ENCODE peak calls at places on chromosomes 12 and 14, in eight cellular contexts. One of them, this sample, is unnamed.

GRCh38 chr12:108193922-108194321 is 64.8 kb downstream of the WSCD2 start:
- DNase-seq in tibial artery: no peak
- DNase-seq in astrocyte of the spinal cord: no peak
- DNase-seq in omental fat pad: no peak
- DNase-seq in WERI-Rb-1: peak; percentile 31
- DNase-seq in heart right ventricle: peak; percentile 8
- DNase-seq in fibroblast of lung: no peak
- DNase-seq in IMR-90: peak; percentile 3
- DNase-seq in this sample: peak; percentile 53

GRCh38 chr14:55077691-55078151 is 26.3 kb downstream of the MAPK1IP1L start:
- DNase-seq in omental fat pad: no peak
- DNase-seq in astrocyte of the spinal cord: no peak
- DNase-seq in WERI-Rb-1: peak; percentile 37
- DNase-seq in heart right ventricle: no peak
- DNase-seq in fibroblast of lung: peak; percentile 64
- DNase-seq in tibial artery: no peak
- DNase-seq in IMR-90: peak; percentile 32
- DNase-seq in this sample: no peak

GRCh38 chr12:93191956-93192355 is 185.8 kb upstream of the NUDT4 start:
- DNase-seq in heart right ventricle: no peak
- DNase-seq in tibial artery: peak; percentile 77
- DNase-seq in IMR-90: no peak
- DNase-seq in WERI-Rb-1: no peak
- DNase-seq in fibroblast of lung: peak; percentile 86
- DNase-seq in omental fat pad: no peak
- DNase-seq in astrocyte of the spinal cord: no peak
- DNase-seq in this sample: no peak

GRCh38 chr14:101189962-101190560 is 286.5 kb upstream of the RTL1 start:
- DNase-seq in IMR-90: no peak
- DNase-seq in omental fat pad: no peak
- DNase-seq in tibial artery: no peak
- DNase-seq in WERI-Rb-1: no peak
- DNase-seq in fibroblast of lung: no peak
- DNase-seq in astrocyte of the spinal cord: no peak
- DNase-seq in heart right ventricle: no peak
- DNase-seq in this sample: no peak

GRCh38 chr12:71838231-71838630 is 1.3 kb upstream of the TBC1D15 start:
- DNase-seq in fibroblast of lung: no peak
- DNase-seq in IMR-90: no peak
- DNase-seq in astrocyte of the spinal cord: no peak
- DNase-seq in omental fat pad: no peak
- DNase-seq in heart right ventricle: no peak
- DNase-seq in tibial artery: no peak
- DNase-seq in WERI-Rb-1: no peak
- DNase-seq in this sample: no peak

GRCh38 chr12:112948806-112949205 is 10.5 kb downstream of the OAS3 start:
- DNase-seq in heart right ventricle: no peak
- DNase-seq in WERI-Rb-1: no peak
- DNase-seq in IMR-90: no peak
- DNase-seq in fibroblast of lung: no peak
- DNase-seq in tibial artery: no peak
- DNase-seq in omental fat pad: no peak
- DNase-seq in astrocyte of the spinal cord: no peak
- DNase-seq in this sample: no peak

GRCh38 chr12:72989458-72989947 is 717.3 kb downstream of the TRHDE start:
- DNase-seq in tibial artery: no peak
- DNase-seq in WERI-Rb-1: no peak
- DNase-seq in omental fat pad: no peak
- DNase-seq in heart right ventricle: no peak
- DNase-seq in fibroblast of lung: no peak
- DNase-seq in astrocyte of the spinal cord: no peak
- DNase-seq in IMR-90: no peak
- DNase-seq in this sample: no peak

GRCh38 chr14:35402323-35403084 is 2.0 kb downstream of the NFKBIA start:
- DNase-seq in IMR-90: peak; percentile 56
- DNase-seq in fibroblast of lung: peak; percentile 18
- DNase-seq in astrocyte of the spinal cord: no peak
- DNase-seq in tibial artery: no peak
- DNase-seq in omental fat pad: no peak
- DNase-seq in WERI-Rb-1: no peak
- DNase-seq in heart right ventricle: no peak
- DNase-seq in this sample: no peak

GRCh38 chr14:21026251-21026987 is 1.6 kb upstream of the NDRG2 start:
- DNase-seq in omental fat pad: no peak
- DNase-seq in fibroblast of lung: no peak
- DNase-seq in IMR-90: no peak
- DNase-seq in WERI-Rb-1: no peak
- DNase-seq in astrocyte of the spinal cord: no peak
- DNase-seq in heart right ventricle: no peak
- DNase-seq in tibial artery: no peak
- DNase-seq in this sample: no peak

GRCh38 chr12:27644446-27644845 is 51.8 kb upstream of the REP15 start:
- DNase-seq in omental fat pad: no peak
- DNase-seq in astrocyte of the spinal cord: peak; percentile 60
- DNase-seq in tibial artery: no peak
- DNase-seq in WERI-Rb-1: no peak
- DNase-seq in IMR-90: peak; percentile 60
- DNase-seq in heart right ventricle: no peak
- DNase-seq in fibroblast of lung: peak; percentile 72
- DNase-seq in this sample: no peak

GRCh38 chr12:47824198-47824597 is 4.5 kb upstream of the HDAC7 start:
- DNase-seq in heart right ventricle: no peak
- DNase-seq in astrocyte of the spinal cord: no peak
- DNase-seq in tibial artery: no peak
- DNase-seq in WERI-Rb-1: no peak
- DNase-seq in IMR-90: no peak
- DNase-seq in fibroblast of lung: no peak
- DNase-seq in omental fat pad: no peak
- DNase-seq in this sample: no peak

GRCh38 chr12:47377414-47378221 is 297.9 kb upstream of the AMIGO2 start:
- DNase-seq in tibial artery: peak; percentile 99
- DNase-seq in fibroblast of lung: peak; percentile 99
- DNase-seq in heart right ventricle: peak; percentile 92
- DNase-seq in WERI-Rb-1: no peak
- DNase-seq in IMR-90: peak; percentile 100
- DNase-seq in omental fat pad: peak; percentile 98
- DNase-seq in astrocyte of the spinal cord: peak; percentile 99
- DNase-seq in this sample: no peak

GRCh38 chr12:132337557-132337956 is 8.2 kb upstream of the GALNT9 start:
- DNase-seq in fibroblast of lung: no peak
- DNase-seq in IMR-90: peak; percentile 2
- DNase-seq in astrocyte of the spinal cord: no peak
- DNase-seq in WERI-Rb-1: no peak
- DNase-seq in tibial artery: no peak
- DNase-seq in heart right ventricle: no peak
- DNase-seq in omental fat pad: no peak
- DNase-seq in this sample: no peak

GRCh38 chr12:57524814-57525614 is 2.4 kb downstream of the MBD6 start:
- DNase-seq in IMR-90: no peak
- DNase-seq in heart right ventricle: no peak
- DNase-seq in WERI-Rb-1: no peak
- DNase-seq in fibroblast of lung: no peak
- DNase-seq in tibial artery: no peak
- DNase-seq in omental fat pad: no peak
- DNase-seq in astrocyte of the spinal cord: no peak
- DNase-seq in this sample: peak; percentile 58

GRCh38 chr14:98612434-98613200 is 659.4 kb downstream of the BCL11B start:
- DNase-seq in WERI-Rb-1: no peak
- DNase-seq in tibial artery: no peak
- DNase-seq in astrocyte of the spinal cord: no peak
- DNase-seq in omental fat pad: no peak
- DNase-seq in fibroblast of lung: no peak
- DNase-seq in heart right ventricle: no peak
- DNase-seq in IMR-90: no peak
- DNase-seq in this sample: no peak

GRCh38 chr12:124474709-124475108 is 92.7 kb downstream of the NCOR2 start:
- DNase-seq in astrocyte of the spinal cord: no peak
- DNase-seq in tibial artery: no peak
- DNase-seq in omental fat pad: no peak
- DNase-seq in heart right ventricle: peak; percentile 79
- DNase-seq in IMR-90: no peak
- DNase-seq in WERI-Rb-1: no peak
- DNase-seq in fibroblast of lung: no peak
- DNase-seq in this sample: no peak

GRCh38 chr12:91921555-91921954 is 224.1 kb downstream of the BTG1 start:
- DNase-seq in astrocyte of the spinal cord: no peak
- DNase-seq in IMR-90: no peak
- DNase-seq in WERI-Rb-1: no peak
- DNase-seq in tibial artery: no peak
- DNase-seq in omental fat pad: no peak
- DNase-seq in fibroblast of lung: no peak
- DNase-seq in heart right ventricle: no peak
- DNase-seq in this sample: no peak

GRCh38 chr14:100374891-100375272 is 51.7 kb downstream of the SLC25A47 start:
- DNase-seq in astrocyte of the spinal cord: peak; percentile 12
- DNase-seq in IMR-90: peak; percentile 20
- DNase-seq in omental fat pad: no peak
- DNase-seq in WERI-Rb-1: no peak
- DNase-seq in fibroblast of lung: no peak
- DNase-seq in heart right ventricle: no peak
- DNase-seq in tibial artery: no peak
- DNase-seq in this sample: no peak

GRCh38 chr12:79388006-79388405 is 302.8 kb downstream of the PAWR start:
- DNase-seq in tibial artery: no peak
- DNase-seq in heart right ventricle: no peak
- DNase-seq in IMR-90: no peak
- DNase-seq in WERI-Rb-1: no peak
- DNase-seq in omental fat pad: no peak
- DNase-seq in fibroblast of lung: no peak
- DNase-seq in astrocyte of the spinal cord: no peak
- DNase-seq in this sample: no peak

GRCh38 chr14:58243790-58244555 is 670 bp upstream of the PSMA3 start:
- DNase-seq in astrocyte of the spinal cord: peak; percentile 7
- DNase-seq in heart right ventricle: no peak
- DNase-seq in fibroblast of lung: peak; percentile 24
- DNase-seq in WERI-Rb-1: no peak
- DNase-seq in omental fat pad: no peak
- DNase-seq in tibial artery: peak; percentile 59
- DNase-seq in IMR-90: no peak
- DNase-seq in this sample: no peak

GRCh38 chr12:63804746-63805145 is 25.0 kb downstream of the RXYLT1 start:
- DNase-seq in tibial artery: no peak
- DNase-seq in omental fat pad: no peak
- DNase-seq in IMR-90: peak; percentile 35
- DNase-seq in heart right ventricle: no peak
- DNase-seq in fibroblast of lung: no peak
- DNase-seq in WERI-Rb-1: no peak
- DNase-seq in astrocyte of the spinal cord: no peak
- DNase-seq in this sample: no peak

GRCh38 chr14:104795781-104796681 is 483 bp upstream of the AKT1 start:
- DNase-seq in IMR-90: no peak
- DNase-seq in tibial artery: no peak
- DNase-seq in heart right ventricle: peak; percentile 50
- DNase-seq in fibroblast of lung: peak; percentile 31
- DNase-seq in WERI-Rb-1: peak; percentile 33
- DNase-seq in omental fat pad: no peak
- DNase-seq in astrocyte of the spinal cord: no peak
- DNase-seq in this sample: no peak

GRCh38 chr12:110403975-110404675 is 617 bp upstream of the ANAPC7 start:
- DNase-seq in heart right ventricle: peak; percentile 73
- DNase-seq in WERI-Rb-1: peak; percentile 78
- DNase-seq in tibial artery: peak; percentile 78
- DNase-seq in omental fat pad: peak; percentile 55
- DNase-seq in fibroblast of lung: peak; percentile 41
- DNase-seq in astrocyte of the spinal cord: peak; percentile 69
- DNase-seq in IMR-90: peak; percentile 40
- DNase-seq in this sample: peak; percentile 77

GRCh38 chr12:110403146-110403974 is at the start of gene ANAPC7:
- DNase-seq in IMR-90: peak; percentile 90
- DNase-seq in omental fat pad: peak; percentile 63
- DNase-seq in heart right ventricle: peak; percentile 91
- DNase-seq in WERI-Rb-1: peak; percentile 92
- DNase-seq in astrocyte of the spinal cord: peak; percentile 93
- DNase-seq in tibial artery: peak; percentile 94
- DNase-seq in fibroblast of lung: peak; percentile 84
- DNase-seq in this sample: peak; percentile 93
- TF ChIP-seq CTCF in IMR-90: peak; percentile 30
- TF ChIP-seq CTCF in omental fat pad: no peak
- TF ChIP-seq CTCF in heart right ventricle: no peak
- TF ChIP-seq CTCF in WERI-Rb-1: no peak
- TF ChIP-seq CTCF in astrocyte of the spinal cord: peak; percentile 9
- TF ChIP-seq CTCF in tibial artery: no peak
- TF ChIP-seq CTCF in fibroblast of lung: no peak
- TF ChIP-seq CTCF in this sample: no peak

GRCh38 chr12:101207086-101207780 is 2.8 kb downstream of the SLC5A8 start:
- DNase-seq in heart right ventricle: no peak
- DNase-seq in omental fat pad: no peak
- DNase-seq in astrocyte of the spinal cord: no peak
- DNase-seq in IMR-90: no peak
- DNase-seq in fibroblast of lung: no peak
- DNase-seq in tibial artery: no peak
- DNase-seq in WERI-Rb-1: no peak
- DNase-seq in this sample: no peak

GRCh38 chr12:101209319-101210302 is at the start of gene SLC5A8:
- DNase-seq in omental fat pad: no peak
- DNase-seq in fibroblast of lung: no peak
- DNase-seq in WERI-Rb-1: peak; percentile 43
- DNase-seq in heart right ventricle: no peak
- DNase-seq in IMR-90: no peak
- DNase-seq in astrocyte of the spinal cord: no peak
- DNase-seq in tibial artery: no peak
- DNase-seq in this sample: peak; percentile 38

GRCh38 chr12:101200145-101200544 is 9.9 kb downstream of the SLC5A8 start:
- DNase-seq in astrocyte of the spinal cord: no peak
- DNase-seq in fibroblast of lung: no peak
- DNase-seq in WERI-Rb-1: no peak
- DNase-seq in tibial artery: no peak
- DNase-seq in IMR-90: no peak
- DNase-seq in omental fat pad: no peak
- DNase-seq in heart right ventricle: no peak
- DNase-seq in this sample: no peak

GRCh38 chr12:101200824-101201223 is 9.2 kb downstream of the SLC5A8 start:
- DNase-seq in heart right ventricle: no peak
- DNase-seq in omental fat pad: no peak
- DNase-seq in fibroblast of lung: no peak
- DNase-seq in tibial artery: no peak
- DNase-seq in IMR-90: no peak
- DNase-seq in WERI-Rb-1: no peak
- DNase-seq in astrocyte of the spinal cord: no peak
- DNase-seq in this sample: no peak

GRCh38 chr12:101204598-101205304 is 5.3 kb downstream of the SLC5A8 start:
- DNase-seq in heart right ventricle: no peak
- DNase-seq in fibroblast of lung: no peak
- DNase-seq in astrocyte of the spinal cord: no peak
- DNase-seq in WERI-Rb-1: no peak
- DNase-seq in tibial artery: no peak
- DNase-seq in omental fat pad: no peak
- DNase-seq in IMR-90: no peak
- DNase-seq in this sample: no peak
- TF ChIP-seq CTCF in heart right ventricle: no peak
- TF ChIP-seq CTCF in fibroblast of lung: no peak
- TF ChIP-seq CTCF in astrocyte of the spinal cord: no peak
- TF ChIP-seq CTCF in WERI-Rb-1: no peak
- TF ChIP-seq CTCF in tibial artery: no peak
- TF ChIP-seq CTCF in omental fat pad: no peak
- TF ChIP-seq CTCF in IMR-90: no peak
- TF ChIP-seq CTCF in this sample: no peak

GRCh38 chr12:120257041-120257821 is 8.3 kb downstream of the PXN start:
- DNase-seq in tibial artery: peak; percentile 76
- DNase-seq in astrocyte of the spinal cord: peak; percentile 96
- DNase-seq in IMR-90: peak; percentile 93
- DNase-seq in fibroblast of lung: peak; percentile 95
- DNase-seq in heart right ventricle: peak; percentile 78
- DNase-seq in omental fat pad: no peak
- DNase-seq in WERI-Rb-1: no peak
- DNase-seq in this sample: no peak
- TF ChIP-seq CTCF in tibial artery: peak; percentile 13
- TF ChIP-seq CTCF in astrocyte of the spinal cord: peak; percentile 8
- TF ChIP-seq CTCF in IMR-90: no peak
- TF ChIP-seq CTCF in fibroblast of lung: peak; percentile 14
- TF ChIP-seq CTCF in heart right ventricle: no peak
- TF ChIP-seq CTCF in omental fat pad: no peak
- TF ChIP-seq CTCF in WERI-Rb-1: no peak
- TF ChIP-seq CTCF in this sample: no peak

GRCh38 chr14:80364274-80364673 is 153.0 kb upstream of the DIO2 start:
- DNase-seq in astrocyte of the spinal cord: peak; percentile 28
- DNase-seq in tibial artery: no peak
- DNase-seq in IMR-90: peak; percentile 21
- DNase-seq in omental fat pad: no peak
- DNase-seq in fibroblast of lung: peak; percentile 32
- DNase-seq in WERI-Rb-1: no peak
- DNase-seq in heart right ventricle: no peak
- DNase-seq in this sample: no peak
- TF ChIP-seq CTCF in astrocyte of the spinal cord: peak; percentile 41
- TF ChIP-seq CTCF in tibial artery: no peak
- TF ChIP-seq CTCF in IMR-90: peak; percentile 35
- TF ChIP-seq CTCF in omental fat pad: no peak
- TF ChIP-seq CTCF in fibroblast of lung: peak; percentile 41
- TF ChIP-seq CTCF in WERI-Rb-1: peak; percentile 37
- TF ChIP-seq CTCF in heart right ventricle: no peak
- TF ChIP-seq CTCF in this sample: peak; percentile 31